ENCODE peak calls at places on chromosome 9, in nine cellular contexts. K is left ventricle myocardium inferior, D is A673, O is PC-3, F is fibroblast of villous mesenchyme, B is neural crest cell, R is OCI-LY7, P is right atrium auricular region, S is psoas muscle. X is an unnamed sample.

GRCh38 chr9:16704096-16704488 is 166.4 kb downstream of the BNC2 start:
- DNase-seq in K (no peak), D (no peak), O (no peak), F (peak; percentile 28), B (no peak), R (no peak), P (no peak), S (no peak), X (no peak)

GRCh38 chr9:134175291-134175807 is 11.0 kb upstream of the RNU6ATAC start:
- DNase-seq in K (peak; percentile 11), D (no peak), O (peak; percentile 34), F (no peak), B (no peak), R (peak; percentile 57), P (no peak), S (no peak), X (no peak)

GRCh38 chr9:35618854-35619799 is 914 bp upstream of the CD72 start:
- DNase-seq in K (no peak), D (no peak), O (no peak), F (peak; percentile 20), B (no peak), R (peak; percentile 94), P (no peak), S (no peak), X (no peak)

GRCh38 chr9:6414291-6414690 is 1.3 kb downstream of the UHRF2 start:
- DNase-seq in K (no peak), D (peak; percentile 29), O (peak; percentile 37), F (peak; percentile 66), B (no peak), R (peak; percentile 38), P (no peak), S (no peak), X (no peak)

GRCh38 chr9:72133365-72134035 is 15.7 kb upstream of the GDA start:
- DNase-seq in K (no peak), D (no peak), O (no peak), F (no peak), B (no peak), R (no peak), P (no peak), S (no peak), X (no peak)

GRCh38 chr9:93319992-93320490 is 131.4 kb upstream of the FAM120A start:
- DNase-seq in K (no peak), D (no peak), O (no peak), F (no peak), B (no peak), R (no peak), P (no peak), S (no peak), X (no peak)

GRCh38 chr9:70177121-70177520 is 81.7 kb upstream of the SMC5 start:
- DNase-seq in K (no peak), D (no peak), O (no peak), F (no peak), B (no peak), R (no peak), P (no peak), S (no peak), X (no peak)

GRCh38 chr9:78294290-78295176 is 2.4 kb upstream of the PSAT1 start:
- DNase-seq in K (no peak), D (no peak), O (no peak), F (no peak), B (no peak), R (no peak), P (peak; percentile 43), S (no peak), X (no peak)

GRCh38 chr9:101201626-101202025 is 173.1 kb downstream of the PLPPR1 start:
- DNase-seq in K (no peak), D (no peak), O (no peak), F (no peak), B (no peak), R (no peak), P (no peak), S (no peak), X (no peak)

GRCh38 chr9:131397100-131397790 is 3.4 kb downstream of the PRRC2B start:
- DNase-seq in K (no peak), D (no peak), O (peak; percentile 57), F (no peak), B (no peak), R (no peak), P (no peak), S (no peak), X (no peak)

GRCh38 chr9:99594056-99594780 is 227.5 kb upstream of the NR4A3 start:
- DNase-seq in K (no peak), D (no peak), O (no peak), F (no peak), B (no peak), R (no peak), P (no peak), S (no peak), X (no peak)

GRCh38 chr9:87684627-87685204 is 41.2 kb upstream of the CTSL start:
- DNase-seq in K (no peak), D (peak; percentile 38), O (peak; percentile 69), F (peak; percentile 52), B (peak; percentile 53), R (no peak), P (peak; percentile 59), S (peak; percentile 40), X (peak; percentile 52)

GRCh38 chr9:120729796-120730195 is 15.5 kb upstream of the MEGF9 start:
- DNase-seq in K (no peak), D (no peak), O (peak; percentile 4), F (no peak), B (no peak), R (peak; percentile 14), P (peak; percentile 57), S (no peak), X (no peak)
- TF ChIP-seq CTCF in K (no peak), D (peak; percentile 46), O (peak; percentile 34), F (no peak), B (peak; percentile 20), R (peak; percentile 62), P (peak; percentile 23), S (no peak), X (no peak)

GRCh38 chr9:127415657-127416056 is 8.5 kb upstream of the ZNF79 start:
- DNase-seq in K (no peak), D (no peak), O (no peak), F (peak; percentile 29), B (no peak), R (no peak), P (no peak), S (no peak), X (no peak)

GRCh38 chr9:127419306-127419705 is 4.9 kb upstream of the ZNF79 start:
- DNase-seq in K (no peak), D (no peak), O (no peak), F (no peak), B (no peak), R (no peak), P (no peak), S (no peak), X (no peak)

GRCh38 chr9:127417130-127418036 is 6.8 kb upstream of the ZNF79 start:
- DNase-seq in K (no peak), D (no peak), O (peak; percentile 97), F (peak; percentile 65), B (no peak), R (no peak), P (no peak), S (no peak), X (no peak)

GRCh38 chr9:127415158-127415557 is 9.0 kb upstream of the ZNF79 start:
- DNase-seq in K (no peak), D (no peak), O (no peak), F (no peak), B (no peak), R (no peak), P (no peak), S (no peak), X (no peak)

GRCh38 chr9:127418037-127418471 is 6.1 kb upstream of the ZNF79 start:
- DNase-seq in K (no peak), D (peak; percentile 59), O (peak; percentile 14), F (no peak), B (no peak), R (peak; percentile 51), P (no peak), S (peak; percentile 30), X (no peak)
- TF ChIP-seq CTCF in K (peak; percentile 39), D (peak; percentile 50), O (peak; percentile 41), F (peak; percentile 21), B (peak; percentile 51), R (peak; percentile 67), P (peak; percentile 32), S (peak; percentile 26), X (no peak)

GRCh38 chr9:129321511-129322021 is 143.5 kb upstream of the IER5L start:
- DNase-seq in K (no peak), D (no peak), O (no peak), F (no peak), B (no peak), R (no peak), P (peak; percentile 48), S (no peak), X (no peak)

GRCh38 chr9:129322022-129322621 is 144.1 kb upstream of the IER5L start:
- DNase-seq in K (no peak), D (no peak), O (no peak), F (no peak), B (no peak), R (no peak), P (peak; percentile 63), S (no peak), X (peak; percentile 10)

GRCh38 chr9:129319938-129320481 is 141.9 kb upstream of the IER5L start:
- DNase-seq in K (no peak), D (no peak), O (no peak), F (no peak), B (no peak), R (no peak), P (peak; percentile 55), S (no peak), X (peak; percentile 5)

GRCh38 chr9:129319076-129319937 is 141.2 kb upstream of the IER5L start:
- DNase-seq in K (no peak), D (no peak), O (no peak), F (no peak), B (no peak), R (no peak), P (peak; percentile 52), S (no peak), X (peak; percentile 14)

GRCh38 chr9:129320575-129321311 is 142.7 kb upstream of the IER5L start:
- DNase-seq in K (peak; percentile 65), D (peak; percentile 92), O (peak; percentile 61), F (peak; percentile 92), B (no peak), R (no peak), P (peak; percentile 80), S (peak; percentile 58), X (peak; percentile 65)
- TF ChIP-seq CTCF in K (peak; percentile 38), D (peak; percentile 56), O (peak; percentile 18), F (peak; percentile 30), B (no peak), R (no peak), P (peak; percentile 15), S (no peak), X (peak; percentile 30)

DNA sequence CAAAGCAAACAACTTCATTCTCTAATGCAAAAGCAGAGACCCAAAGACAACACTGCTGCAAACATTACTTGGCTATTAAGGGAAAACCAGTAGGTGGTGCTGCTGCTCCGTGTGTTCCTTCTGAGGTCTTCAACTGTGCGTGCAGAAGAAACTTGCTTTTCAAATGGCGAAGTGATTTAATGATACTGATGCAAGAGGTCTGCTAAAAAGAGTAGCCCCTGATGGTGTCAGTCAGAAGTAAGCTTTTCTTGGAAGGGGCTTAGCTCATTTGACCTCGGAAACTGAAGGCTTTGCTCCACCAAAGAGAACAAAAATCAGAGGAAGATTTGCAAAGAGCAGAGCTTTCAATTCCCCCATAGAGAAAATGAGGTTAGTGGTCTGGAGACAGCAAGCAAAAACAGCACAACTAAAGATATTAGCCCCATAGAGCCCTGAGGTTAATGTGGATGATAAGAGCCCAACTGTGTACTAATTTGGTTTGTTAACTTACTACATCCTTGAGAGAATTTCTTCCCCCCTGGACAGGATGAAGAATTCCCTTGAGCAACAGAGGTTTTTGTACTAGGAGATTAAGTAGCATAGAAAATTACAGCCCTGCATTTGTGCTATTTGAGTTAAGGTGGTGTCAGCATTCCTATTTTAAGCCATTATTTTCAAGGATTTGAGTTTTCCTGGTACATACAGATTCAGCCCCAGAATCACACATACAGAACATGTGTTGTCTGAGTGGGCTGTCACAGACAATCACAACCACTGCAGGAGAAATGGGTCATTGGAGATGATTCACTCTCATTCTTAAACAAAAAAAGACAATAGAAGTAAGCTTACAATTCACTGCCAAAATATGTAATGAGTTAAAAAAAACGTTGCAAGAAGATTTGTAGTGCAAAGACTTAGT is 153.2 kb upstream of the C9orf72 start:
- DNase-seq in K (peak; percentile 20), D (peak; percentile 88), O (peak; percentile 77), F (peak; percentile 70), B (peak; percentile 74), R (peak; percentile 53), P (no peak), S (peak; percentile 19), X (peak; percentile 64)
- TF ChIP-seq CTCF in K (peak; percentile 82), D (peak; percentile 88), O (peak; percentile 81), F (peak; percentile 86), B (peak; percentile 96), R (peak; percentile 83), P (peak; percentile 84), S (peak; percentile 56), X (peak; percentile 72)